ENCODE peak calls at places on chromosomes 4 and X, in four cellular contexts. G is bronchial epithelial cell, F is upper lobe of left lung, C is AG09309. A is an unnamed sample.

GRCh38 chrX:49878128-49878833 is 1.0 kb upstream of the USP27X start:
- DNase-seq in G (no peak), F (no peak), C (no peak), A (no peak)

GRCh38 chrX:11129546-11129945 is 18.4 kb downstream of the HCCS start:
- DNase-seq in G (no peak), F (no peak), C (no peak), A (no peak)

GRCh38 chrX:74656079-74656745 is 41.8 kb upstream of the RLIM start:
- DNase-seq in G (no peak), F (no peak), C (no peak), A (no peak)

GRCh38 chr4:189436207-189436606 is 504.5 kb upstream of the FRG1 start:
- DNase-seq in G (no peak), F (no peak), C (no peak), A (no peak)

GRCh38 chr4:34771632-34772031 is 1472.7 kb downstream of the ARAP2 start:
- DNase-seq in G (no peak), F (no peak), C (no peak), A (no peak)

GRCh38 chrX:151984328-151984727 is 9.9 kb upstream of the GABRE start:
- DNase-seq in G (peak; percentile 92), F (no peak), C (peak; percentile 80), A (no peak)

GRCh38 chr4:94463771-94464170 is 12.0 kb downstream of the PDLIM5 start:
- DNase-seq in G (peak; percentile 61), F (no peak), C (no peak), A (no peak)

GRCh38 chr4:100494166-100494565 is 23.7 kb downstream of the EMCN start:
- DNase-seq in G (no peak), F (no peak), C (no peak), A (no peak)

GRCh38 chr4:105210901-105211300 is 64.2 kb downstream of the TET2 start:
- DNase-seq in G (peak; percentile 75), F (no peak), C (no peak), A (no peak)

GRCh38 chrX:110125435-110125834 is 122.5 kb downstream of the TMEM164 start:
- DNase-seq in G (no peak), F (no peak), C (no peak), A (no peak)

GRCh38 chrX:103919336-103919682 is 43.1 kb upstream of the TMSB15B start:
- DNase-seq in G (peak; percentile 40), F (no peak), C (no peak), A (no peak)

GRCh38 chr4:189022441-189023035 is 883.3 kb downstream of the TRIML1 start:
- DNase-seq in G (peak; percentile 9), F (no peak), C (peak; percentile 14), A (no peak)

GRCh38 chr4:177489847-177490246 is 47.6 kb upstream of the AGA start:
- DNase-seq in G (peak; percentile 42), F (no peak), C (no peak), A (no peak)

GRCh38 chrX:97399400-97399799 is 515.7 kb downstream of the RPA4 start:
- DNase-seq in G (peak; percentile 63), F (no peak), C (no peak), A (no peak)

GRCh38 chr4:6912412-6912811 is 2.8 kb downstream of the TBC1D14 start:
- DNase-seq in G (no peak), F (no peak), C (no peak), A (no peak)

GRCh38 chr4:121597346-121597934 is 99.3 kb downstream of the ANXA5 start:
- DNase-seq in G (peak; percentile 85), F (no peak), C (no peak), A (no peak)

GRCh38 chr4:2516635-2517034 is 19.8 kb upstream of the FAM193A start:
- DNase-seq in G (no peak), F (no peak), C (no peak), A (no peak)

GRCh38 chr4:93444860-93445259 is 383.7 kb upstream of the ATOH1 start:
- DNase-seq in G (peak; percentile 8), F (no peak), C (no peak), A (no peak)
- H3K4me3 ChIP-seq in G (no peak overlapping the region), F (no peak overlapping the region), C (no peak overlapping the region), A (no peak overlapping the region)

GRCh38 chr4:164945146-164945545 is 32.3 kb downstream of the TRIM61 start:
- DNase-seq in G (no peak), F (no peak), C (no peak), A (no peak)

GRCh38 chr4:164946810-164947209 is 30.6 kb downstream of the TRIM61 start:
- DNase-seq in G (no peak), F (no peak), C (no peak), A (no peak)

GRCh38 chr4:164948943-164949342 is 28.5 kb downstream of the TRIM61 start:
- DNase-seq in G (no peak), F (no peak), C (no peak), A (no peak)

GRCh38 chr4:164952551-164952950 is 24.9 kb downstream of the TRIM61 start:
- DNase-seq in G (no peak), F (no peak), C (no peak), A (no peak)

DNA sequence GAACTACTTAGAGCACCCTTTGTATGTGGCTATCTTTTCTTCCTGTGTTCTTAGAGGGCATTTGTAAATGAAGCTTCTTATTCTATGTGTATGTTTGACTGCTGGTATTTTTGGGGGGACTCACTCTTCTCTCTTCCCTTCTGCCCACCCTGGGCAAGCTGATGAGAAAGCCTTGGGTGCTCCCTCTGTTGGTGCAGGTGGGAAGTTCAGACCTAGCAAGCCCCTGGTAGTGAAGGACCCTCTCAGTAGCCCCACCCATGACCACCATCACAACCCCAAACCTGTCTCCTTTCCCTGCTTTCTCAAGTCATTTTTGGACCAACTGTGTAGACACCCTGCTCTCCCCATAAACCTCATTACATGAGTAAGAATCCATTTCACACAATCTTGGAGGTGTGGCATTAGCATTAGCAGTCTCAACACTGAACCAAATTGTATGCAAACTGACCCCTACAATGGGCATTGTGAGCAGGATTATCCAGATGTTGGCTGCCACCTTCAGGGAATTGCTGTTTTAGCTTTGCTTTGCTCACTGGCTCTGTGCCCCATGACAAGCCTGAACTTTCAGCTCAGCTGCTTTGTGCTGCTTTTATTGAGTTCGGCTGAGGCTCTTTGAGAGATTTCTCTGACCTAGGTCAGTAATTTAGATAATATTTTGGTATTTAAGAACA is 27.9 kb downstream of the TRIM61 start:
- DNase-seq in G (no peak), F (no peak), C (no peak), A (no peak)
- TF ChIP-seq CTCF in G (no peak), F (no peak), C (no peak), A (peak; percentile 25)

GRCh38 chr4:914531-914930 is 17.6 kb downstream of the GAK start:
- DNase-seq in G (no peak), F (peak; percentile 39), C (no peak), A (no peak)

GRCh38 chr4:915041-915474 is 17.1 kb downstream of the GAK start:
- DNase-seq in G (no peak), F (peak; percentile 73), C (no peak), A (no peak)

GRCh38 chr4:915595-915994 is 16.5 kb downstream of the GAK start:
- DNase-seq in G (no peak), F (no peak), C (no peak), A (no peak)

GRCh38 chr4:917466-917865 is 14.7 kb downstream of the GAK start:
- DNase-seq in G (no peak), F (no peak), C (no peak), A (no peak)

GRCh38 chr4:917992-918391 is 14.1 kb downstream of the GAK start:
- DNase-seq in G (no peak), F (no peak), C (no peak), A (no peak)
- H3K4me3 ChIP-seq in G (no peak overlapping the region), F (no peak overlapping the region), C (no peak overlapping the region), A (no peak overlapping the region)

GRCh38 chr4:98745372-98745771 is 87.0 kb upstream of the TSPAN5 start:
- DNase-seq in G (no peak), F (no peak), C (no peak), A (no peak)
- TF ChIP-seq CTCF in G (peak; percentile 40), F (no peak), C (peak; percentile 48), A (peak; percentile 33)

A was measured in HFF-Myc.